ENCODE peak calls at places on chromosomes 11 and 22, in six cellular contexts. H is naive thymus-derived CD8-positive, alpha-beta T cell; P is left ventricle myocardium inferior; D is non-pigmented ciliary epithelial cell; B is COR-L47; M is thoracic aorta. V is an unnamed sample.

GRCh38 chr11:116240661-116241060 is 532.1 kb downstream of the BUD13 start:
- DNase-seq in H (no peak), P (no peak), D (no peak), B (no peak), M (no peak), V (no peak)

GRCh38 chr11:23903044-23903704 is 593.7 kb upstream of the LUZP2 start:
- DNase-seq in H (no peak), P (no peak), D (peak; percentile 96), B (no peak), M (no peak), V (no peak)

GRCh38 chr22:30423296-30423958 is 2.1 kb upstream of the MTFP1 start:
- DNase-seq in H (peak; percentile 42), P (peak; percentile 74), D (no peak), B (peak; percentile 72), M (no peak), V (no peak)

GRCh38 chr22:49869091-49869830 is 15.6 kb downstream of the ZBED4 start:
- DNase-seq in H (no peak), P (no peak), D (no peak), B (no peak), M (no peak), V (no peak)

GRCh38 chr11:114262681-114263509 is 33.3 kb upstream of the NNMT start:
- DNase-seq in H (peak; percentile 7), P (no peak), D (no peak), B (peak; percentile 61), M (no peak), V (peak; percentile 69)

GRCh38 chr22:22469527-22469926 is 39.0 kb downstream of the ZNF280B start:
- DNase-seq in H (no peak), P (no peak), D (no peak), B (no peak), M (no peak), V (no peak)

GRCh38 chr11:118792642-118793124 is 1.7 kb upstream of the DDX6 start:
- DNase-seq in H (peak; percentile 74), P (peak; percentile 49), D (peak; percentile 81), B (no peak), M (peak; percentile 30), V (peak; percentile 69)

GRCh38 chr11:40293655-40294342 is 1165.7 kb downstream of the LRRC4C start:
- DNase-seq in H (no peak), P (peak; percentile 38), D (peak; percentile 68), B (peak; percentile 24), M (no peak), V (peak; percentile 95)

GRCh38 chr11:16780146-16780545 is 41.7 kb downstream of the C11orf58 start:
- DNase-seq in H (no peak), P (no peak), D (no peak), B (no peak), M (no peak), V (no peak)

GRCh38 chr22:24106385-24107381 is 74.6 kb upstream of the SUSD2 start:
- DNase-seq in H (peak; percentile 43), P (peak; percentile 25), D (no peak), B (no peak), M (no peak), V (no peak)

GRCh38 chr11:299951-300735 is 817 bp upstream of the IFITM5 start:
- DNase-seq in H (no peak), P (peak; percentile 15), D (no peak), B (no peak), M (no peak), V (no peak)

GRCh38 chr22:44224166-44224565 is 43.4 kb downstream of the PARVG start:
- DNase-seq in H (no peak), P (no peak), D (no peak), B (no peak), M (no peak), V (no peak)

GRCh38 chr11:46895821-46896220 is 22.5 kb downstream of the LRP4 start:
- DNase-seq in H (no peak), P (peak; percentile 80), D (no peak), B (no peak), M (no peak), V (no peak)

GRCh38 chr22:28883917-28884753 is 763 bp downstream of the ZNRF3 start:
- DNase-seq in H (peak; percentile 38), P (peak; percentile 37), D (no peak), B (no peak), M (no peak), V (no peak)

GRCh38 chr11:115222218-115222862 is 281.9 kb downstream of the CADM1 start:
- DNase-seq in H (no peak), P (no peak), D (peak; percentile 89), B (peak; percentile 82), M (no peak), V (no peak)

GRCh38 chr22:20019661-20020532 is 1.0 kb upstream of the TANGO2 start:
- DNase-seq in H (no peak), P (no peak), D (no peak), B (no peak), M (no peak), V (no peak)

GRCh38 chr11:105447936-105448702 is 161.8 kb upstream of the GRIA4 start:
- DNase-seq in H (no peak), P (no peak), D (no peak), B (no peak), M (no peak), V (peak; percentile 38)

GRCh38 chr22:39618996-39619530 is 48.5 kb downstream of the CACNA1I start:
- DNase-seq in H (no peak), P (no peak), D (no peak), B (no peak), M (no peak), V (no peak)

GRCh38 chr22:45626198-45626651 is 45.4 kb upstream of the ATXN10 start:
- DNase-seq in H (no peak), P (no peak), D (no peak), B (no peak), M (no peak), V (no peak)

GRCh38 chr11:34651551-34651950 is 30.7 kb downstream of the EHF start:
- DNase-seq in H (no peak), P (no peak), D (no peak), B (no peak), M (no peak), V (no peak)

GRCh38 chr22:45548441-45548840 is 45.8 kb downstream of the FBLN1 start:
- DNase-seq in H (no peak), P (no peak), D (no peak), B (no peak), M (no peak), V (no peak)

GRCh38 chr22:22478450-22478849 is 30.1 kb downstream of the ZNF280B start:
- DNase-seq in H (no peak), P (no peak), D (no peak), B (no peak), M (no peak), V (no peak)

GRCh38 chr11:116452447-116452846 is 320.3 kb downstream of the BUD13 start:
- DNase-seq in H (no peak), P (no peak), D (no peak), B (no peak), M (no peak), V (no peak)

GRCh38 chr22:40240671-40241070 is 62.9 kb downstream of the TNRC6B start:
- DNase-seq in H (no peak), P (no peak), D (no peak), B (no peak), M (no peak), V (no peak)

GRCh38 chr22:44648085-44648820 is 53.8 kb upstream of the PRR5 start:
- DNase-seq in H (no peak), P (no peak), D (no peak), B (no peak), M (no peak), V (no peak)

GRCh38 chr11:110311783-110312578 is 15.6 kb upstream of the RDX start:
- DNase-seq in H (no peak), P (no peak), D (no peak), B (no peak), M (no peak), V (no peak)

GRCh38 chr11:13260196-13260962 is 17.2 kb upstream of the BMAL1 start:
- DNase-seq in H (no peak), P (no peak), D (no peak), B (no peak), M (no peak), V (no peak)

GRCh38 chr22:26590525-26590858 is 560 bp upstream of the TPST2 start:
- DNase-seq in H (no peak), P (no peak), D (no peak), B (no peak), M (no peak), V (no peak)

GRCh38 chr11:126415128-126415527 is 59.6 kb downstream of the ST3GAL4 start:
- DNase-seq in H (no peak), P (peak; percentile 88), D (no peak), B (no peak), M (peak; percentile 61), V (no peak)

GRCh38 chr11:9273430-9274336 is 8.5 kb upstream of the DENND5A start:
- DNase-seq in H (no peak), P (no peak), D (no peak), B (no peak), M (no peak), V (no peak)

GRCh38 chr11:116742104-116742503 is 30.7 kb downstream of the BUD13 start:
- DNase-seq in H (no peak), P (no peak), D (peak; percentile 24), B (no peak), M (no peak), V (no peak)

GRCh38 chr11:128473631-128474030 is 113.7 kb downstream of the ETS1 start:
- DNase-seq in H (peak; percentile 59), P (no peak), D (no peak), B (no peak), M (no peak), V (no peak)

GRCh38 chr11:65792456-65792855 is 5.6 kb downstream of the OVOL1 start:
- DNase-seq in H (no peak), P (no peak), D (no peak), B (no peak), M (no peak), V (no peak)

GRCh38 chr22:48240935-48241230 is 1478.4 kb downstream of the TBC1D22A start:
- DNase-seq in H (no peak), P (no peak), D (no peak), B (no peak), M (no peak), V (no peak)

GRCh38 chr11:1439341-1439740 is 47.2 kb downstream of the MOB2 start:
- DNase-seq in H (no peak), P (no peak), D (no peak), B (no peak), M (no peak), V (no peak)

GRCh38 chr11:110629594-110629993 is 82.6 kb downstream of the ARHGAP20 start:
- DNase-seq in H (no peak), P (no peak), D (no peak), B (no peak), M (no peak), V (no peak)

GRCh38 chr11:68412593-68413475 is 47.7 kb upstream of the PPP6R3 start:
- DNase-seq in H (no peak), P (peak; percentile 52), D (peak; percentile 20), B (no peak), M (no peak), V (no peak)

GRCh38 chr11:16982256-16982671 is 31.9 kb downstream of the PLEKHA7 start:
- DNase-seq in H (no peak), P (no peak), D (no peak), B (no peak), M (no peak), V (no peak)

GRCh38 chr11:119409731-119410130 is 13.2 kb downstream of the THY1 start:
- DNase-seq in H (no peak), P (no peak), D (no peak), B (no peak), M (no peak), V (no peak)